ENCODE peak calls at places on chromosomes 7 and 10, in four cellular contexts. K is HCT116, C is K562, M is HepG2. H is an unnamed sample.

GRCh38 chr10:16930540-16930939 is 113.3 kb upstream of the RSU1 start:
- DNase-seq in C (no peak), K (no peak), M (no peak), H (no peak)

GRCh38 chr10:80596391-80597257 is 58.9 kb downstream of the SH2D4B start:
- DNase-seq in K (peak), M (peak), C (peak), H (peak)

GRCh38 chr10:49089789-49090595 is 25.3 kb downstream of the VSTM4 start:
- DNase-seq in M (no peak), C (no peak), K (no peak), H (no peak)

GRCh38 chr7:156491435-156491834 is 149.1 kb upstream of the RNF32 start:
- DNase-seq in M (no peak), C (no peak), K (no peak), H (no peak)

GRCh38 chr7:158444501-158445420 is 142.9 kb downstream of the PTPRN2 start:
- DNase-seq in C (no peak), K (no peak), M (no peak), H (no peak)

GRCh38 chr10:90470971-90471370 is 386.9 kb downstream of the HTR7 start:
- DNase-seq in K (no peak), M (no peak), C (no peak), H (no peak)

GRCh38 chr10:60821661-60822060 is 43.4 kb downstream of the CDK1 start:
- DNase-seq in C (no peak), M (no peak), K (no peak), H (no peak)

GRCh38 chr10:117165557-117166419 is 27.7 kb upstream of the VAX1 start:
- DNase-seq in M (no peak), K (peak), C (peak), H (no peak)

GRCh38 chr7:150367677-150368097 is 935 bp upstream of the REPIN1 start:
- DNase-seq in C (no peak), K (no peak), M (no peak), H (no peak)

GRCh38 chr10:22338260-22338894 is 6.9 kb upstream of the SPAG6 start:
- DNase-seq in K (no peak), C (no peak), M (no peak), H (no peak)

GRCh38 chr10:12322583-12323131 is 26.7 kb upstream of the CAMK1D start:
- DNase-seq in C (no peak), M (peak), K (no peak), H (no peak)
- TF ChIP-seq TCF7L2 in C (no peak), M (no peak), K (no peak), H (no peak)

DNA sequence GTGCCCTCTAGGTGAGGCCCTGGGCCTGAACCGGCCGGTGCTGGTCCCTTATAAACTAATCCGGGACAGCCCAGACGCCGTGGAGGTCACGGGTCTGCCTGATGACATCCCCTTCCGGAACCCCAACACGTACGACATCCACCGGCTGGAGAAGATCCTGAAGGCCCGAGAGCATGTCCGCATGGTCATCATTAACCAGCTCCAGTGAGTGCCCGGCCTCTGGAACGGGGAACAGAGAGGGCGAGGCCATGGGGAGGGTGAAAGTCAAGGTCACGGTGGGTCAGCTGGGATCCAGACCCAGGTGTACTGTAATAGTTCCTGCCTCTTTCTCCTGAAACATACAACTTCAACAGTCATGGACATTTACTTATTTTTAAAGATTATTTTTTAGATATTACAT is 66.7 kb upstream of the GTF2I start:
- DNase-seq in M (no peak), K (no peak), C (peak), H (no peak)
- TF ChIP-seq TCF7L2 in M (no peak), K (no peak), C (no peak), H (no peak)

GRCh38 chr10:37495415-37495814 is 362.0 kb downstream of the ZNF248 start:
- DNase-seq in C (no peak), K (no peak), M (no peak), H (no peak)
- TF ChIP-seq TCF7L2 in C (no peak), K (no peak), M (no peak), H (no peak)

GRCh38 chr7:77528368-77528767 is 8.7 kb upstream of the PTPN12 start:
- DNase-seq in M (no peak), K (no peak), C (no peak), H (no peak)
- TF ChIP-seq TCF7L2 in M (no peak), K (no peak), C (no peak), H (no peak)

GRCh38 chr7:107014381-107015023 is 30.0 kb upstream of the PRKAR2B start:
- DNase-seq in C (no peak), K (no peak), M (no peak), H (no peak)
- TF ChIP-seq TCF7L2 in C (no peak), K (no peak), M (no peak), H (no peak)

GRCh38 chr10:108244443-108245228 is 1080.1 kb upstream of the SORCS1 start:
- DNase-seq in M (no peak), C (no peak), K (no peak), H (no peak)
- TF ChIP-seq TCF7L2 in M (no peak), C (no peak), K (no peak), H (no peak)

GRCh38 chr10:91813251-91813650 is 15.0 kb downstream of the TNKS2 start:
- DNase-seq in M (no peak), K (no peak), C (no peak), H (no peak)
- TF ChIP-seq TCF7L2 in M (no peak), K (no peak), C (no peak), H (no peak)

GRCh38 chr7:116777613-116778380 is 84.6 kb upstream of the CAPZA2 start:
- DNase-seq in M (no peak), C (no peak), K (no peak), H (no peak)

GRCh38 chr7:116779222-116779621 is 83.2 kb upstream of the CAPZA2 start:
- DNase-seq in C (no peak), K (no peak), M (no peak), H (no peak)

GRCh38 chr7:116776046-116776445 is 86.3 kb upstream of the CAPZA2 start:
- DNase-seq in C (no peak), M (no peak), K (no peak), H (no peak)

GRCh38 chr7:116779921-116780320 is 82.5 kb upstream of the CAPZA2 start:
- DNase-seq in C (no peak), K (no peak), M (no peak), H (no peak)

GRCh38 chr7:116776610-116777289 is 85.6 kb upstream of the CAPZA2 start:
- DNase-seq in K (peak), M (no peak), C (no peak), H (peak)
- TF ChIP-seq TCF7L2 in K (peak), M (no peak), C (no peak), H (no peak)

GRCh38 chr7:128793184-128793552 is 1.4 kb downstream of the CCDC136 start:
- DNase-seq in C (peak), M (no peak), K (no peak), H (no peak)

GRCh38 chr7:128792471-128793183 is 859 bp downstream of the CCDC136 start:
- DNase-seq in C (peak), M (no peak), K (no peak), H (no peak)

GRCh38 chr7:128790297-128791037 is 1.3 kb upstream of the CCDC136 start:
- DNase-seq in M (no peak), K (no peak), C (no peak), H (no peak)

GRCh38 chr7:128791968-128792319 is at the start of gene CCDC136:
- DNase-seq in C (no peak), M (no peak), K (no peak), H (no peak)

DNA sequence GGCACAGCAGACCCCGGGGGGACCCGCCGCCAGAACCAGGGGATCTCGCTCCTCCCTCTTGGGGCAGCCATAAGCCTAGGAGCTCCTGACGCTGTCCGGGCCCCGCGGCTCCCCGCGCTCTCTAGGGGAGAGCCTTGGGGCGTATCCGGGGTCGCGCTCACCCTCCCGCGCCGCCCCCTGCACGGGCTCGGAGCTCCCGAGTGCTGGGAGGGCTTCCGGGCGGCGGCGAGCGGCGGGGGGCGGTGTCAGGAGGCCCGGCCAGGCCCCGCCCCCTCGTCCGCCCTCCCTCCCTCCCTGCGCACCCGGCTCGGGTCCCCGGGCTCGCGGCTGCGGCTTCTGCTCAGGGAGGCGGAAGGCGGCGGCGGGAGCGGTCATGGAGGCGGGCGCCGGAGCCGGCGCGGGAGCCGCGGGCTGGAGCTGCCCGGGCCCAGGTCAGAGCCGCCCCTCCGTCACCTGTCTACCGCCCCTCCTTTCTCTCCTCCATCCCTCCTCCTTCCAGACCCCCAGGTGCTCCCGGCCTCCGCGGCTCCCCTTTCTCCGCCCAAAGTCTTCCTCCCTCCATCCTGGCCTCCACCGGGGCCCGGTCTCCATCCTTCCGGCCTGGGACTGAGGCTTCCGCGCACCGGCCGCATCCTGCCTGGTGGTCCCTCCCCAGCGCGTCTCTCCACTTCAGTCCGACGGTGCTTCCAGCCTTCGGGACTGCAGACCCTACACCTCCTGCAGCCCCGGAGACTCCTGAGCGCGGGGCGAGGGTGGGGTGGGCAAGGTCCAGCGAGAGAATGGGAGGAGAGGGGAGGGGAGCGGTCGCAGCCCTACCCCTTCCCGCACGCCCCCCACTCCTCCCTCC is 424 bp upstream of the CCDC136 start:
- DNase-seq in M (no peak), K (no peak), C (peak), H (no peak)
- TF ChIP-seq TCF7L2 in M (no peak), K (no peak), C (no peak), H (no peak)

GRCh38 chr10:128863411-128863810 is 603.6 kb upstream of the MGMT start:
- DNase-seq in M (no peak), C (no peak), K (no peak), H (no peak)

GRCh38 chr10:128860574-128860973 is 606.5 kb upstream of the MGMT start:
- DNase-seq in K (no peak), M (no peak), C (no peak), H (no peak)

GRCh38 chr10:128855656-128856428 is 611.2 kb upstream of the MGMT start:
- DNase-seq in K (no peak), C (no peak), M (no peak), H (no peak)

GRCh38 chr10:128861018-128861565 is 605.9 kb upstream of the MGMT start:
- DNase-seq in C (no peak), K (no peak), M (no peak), H (no peak)

DNA sequence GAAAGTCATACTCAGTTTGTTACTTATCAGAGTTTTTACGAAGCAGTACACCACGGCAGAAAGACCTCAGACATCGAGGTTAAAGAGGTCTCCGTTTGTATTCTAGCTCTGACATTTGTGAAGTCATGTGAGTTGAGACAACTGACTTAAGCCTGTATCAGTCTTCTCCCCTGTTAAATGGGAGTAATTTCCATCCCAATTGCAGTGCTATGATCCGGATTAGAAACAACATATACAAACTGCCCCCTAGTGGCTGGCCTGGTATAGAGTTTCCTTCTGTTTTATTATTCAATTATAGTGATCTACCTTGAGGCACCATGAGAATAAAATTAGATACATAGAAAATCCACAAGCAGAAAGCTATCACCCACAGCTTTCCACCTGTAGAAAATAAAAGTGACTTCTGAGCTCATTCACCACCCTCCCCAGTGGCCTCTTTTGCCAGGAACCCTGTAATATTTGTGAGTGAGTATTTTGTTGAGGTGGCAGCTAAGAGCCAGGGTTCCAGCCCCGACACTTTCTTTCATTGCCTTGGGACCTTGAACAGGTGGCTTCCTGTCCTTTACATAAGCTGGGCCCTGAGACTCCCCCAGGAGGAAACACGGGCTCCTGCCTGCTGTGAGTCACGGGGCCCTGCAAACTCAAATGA is 607.2 kb upstream of the MGMT start:
- DNase-seq in K (peak), C (peak), M (peak), H (peak)
- TF ChIP-seq TCF7L2 in K (no peak), C (no peak), M (no peak), H (no peak)

H was measured in Panc1.